ENCODE peak calls at places on chromosomes 11 and 22, in nine cellular contexts. H is activated T-cell treated with anti-CD3 and anti-CD28 coated beads for 1 hour; F is mucosa of descending colon; U is astrocyte of the spinal cord; V is caudate nucleus; N is AG10803; M is H54; S is iPS DF 19.7; B is stimulated activated CD4-positive, alpha-beta T cell treated with anti-CD3 and anti-CD28 coated beads, Interleukin-12 subunit alpha, Interleukin-12 subunit beta, amount 100 ng/mL, for 48 hours. C is an unnamed sample.

GRCh38 chr11:59226396-59226795 is 13.7 kb upstream of the MPEG1 start:
- DNase-seq in N (no peak), V (no peak), F (no peak), H (no peak), U (no peak), B (no peak), M (no peak), S (no peak), C (no peak)

GRCh38 chr11:10601722-10602281 is 33.3 kb upstream of the LYVE1 start:
- DNase-seq in M (no peak), B (no peak), F (no peak), U (no peak), N (no peak), V (no peak), S (no peak), H (no peak), C (no peak)

GRCh38 chr11:70244698-70245097 is 25.8 kb upstream of the PPFIA1 start:
- DNase-seq in V (no peak), F (no peak), S (no peak), M (peak), H (no peak), N (peak), U (peak), B (no peak), C (peak)

GRCh38 chr22:39311592-39312400 is 7.6 kb downstream of the RPL3 start:
- DNase-seq in U (no peak), N (no peak), B (no peak), V (no peak), H (no peak), S (no peak), M (no peak), F (no peak), C (no peak)

GRCh38 chr11:78985654-78986053 is 411.0 kb upstream of the NARS2 start:
- DNase-seq in S (no peak), U (no peak), H (no peak), F (no peak), B (no peak), N (no peak), V (no peak), M (no peak), C (no peak)

GRCh38 chr11:76785513-76785912 is 2.4 kb downstream of the TSKU start:
- DNase-seq in N (no peak), H (no peak), S (no peak), U (no peak), F (no peak), B (no peak), M (no peak), V (no peak), C (no peak)

GRCh38 chr11:12721816-12722604 is 47.8 kb downstream of the TEAD1 start:
- DNase-seq in U (no peak), F (no peak), S (no peak), B (no peak), H (no peak), M (no peak), V (no peak), N (no peak), C (no peak)

GRCh38 chr22:22848364-22848866 is 39.2 kb upstream of the IGLL5 start:
- DNase-seq in H (peak), V (no peak), N (peak), M (peak), F (peak), S (peak), B (peak), U (peak), C (peak)

GRCh38 chr22:41367680-41368542 is 13.8 kb upstream of the TEF start:
- DNase-seq in B (no peak), V (peak), U (peak), M (no peak), H (no peak), N (peak), S (no peak), F (peak), C (no peak)

GRCh38 chr22:39405346-39406085 is 5.9 kb downstream of the TAB1 start:
- DNase-seq in N (peak), M (no peak), H (no peak), B (no peak), F (no peak), S (no peak), U (peak), V (peak), C (peak)

GRCh38 chr11:43268161-43268560 is 43.6 kb upstream of the API5 start:
- DNase-seq in U (no peak), B (no peak), V (peak), M (no peak), N (peak), S (no peak), F (no peak), H (no peak), C (no peak)

GRCh38 chr22:23274891-23275694 is 94.8 kb downstream of the BCR start:
- DNase-seq in M (no peak), V (no peak), F (no peak), U (no peak), H (no peak), B (no peak), N (no peak), S (no peak), C (no peak)

GRCh38 chr11:86040919-86041318 is 28.0 kb downstream of the PICALM start:
- DNase-seq in F (no peak), N (no peak), U (no peak), M (no peak), H (no peak), V (no peak), B (no peak), S (no peak), C (no peak)

GRCh38 chr11:35145249-35145648 is 6.3 kb downstream of the CD44 start:
- DNase-seq in V (no peak), B (no peak), H (no peak), M (no peak), N (peak), U (peak), S (no peak), F (peak), C (peak)

GRCh38 chr11:60251485-60252207 is 8.7 kb upstream of the MS4A4E start:
- DNase-seq in F (no peak), V (no peak), N (peak), B (no peak), U (no peak), M (no peak), H (no peak), S (no peak), C (peak)

GRCh38 chr22:19876941-19877625 is 22.4 kb upstream of the GNB1L start:
- DNase-seq in F (peak), B (no peak), H (no peak), M (no peak), N (no peak), V (no peak), U (no peak), S (no peak), C (no peak)

C was measured in brain microvascular endothelial cell.